ENCODE peak calls at places on chromosomes 12 and 14, in seven cellular contexts. K is B cell; Z is GM04504; Y is epithelial cell of esophagus; D is activated CD4-positive, CD25-positive, alpha-beta regulatory T cell treated with anti-CD3 and anti-CD28 coated beads, Interleukin-2, amount 50 U/mL, for 72 hours; I is fibroblast of mammary gland; E is substantia nigra. L is an unnamed sample.
A peak's percentile ranks its signal among the peaks of the same experiment; 100 is the strongest.

GRCh38 chr12:87818416-87818815 is 210.8 kb downstream of the C12orf50 start:
- DNase-seq in K (no peak), Y (no peak), E (no peak), D (no peak), Z (no peak), I (no peak), L (no peak)

GRCh38 chr12:121872546-121873223 is 14.0 kb upstream of the HPD start:
- DNase-seq in E (peak; percentile 13), I (peak; percentile 99), Z (peak; percentile 85), Y (peak; percentile 95), D (no peak), K (no peak), L (no peak)

GRCh38 chr12:51896236-51896635 is 8.3 kb downstream of the ANKRD33 start:
- DNase-seq in E (no peak), K (no peak), D (no peak), I (no peak), Z (no peak), Y (no peak), L (no peak)

GRCh38 chr14:61258985-61259384 is 22.2 kb downstream of the TMEM30B start:
- DNase-seq in I (peak; percentile 51), E (no peak), K (no peak), D (no peak), Y (no peak), Z (peak; percentile 70), L (no peak)

GRCh38 chr14:24943024-24943423 is 106.9 kb downstream of the STXBP6 start:
- DNase-seq in Y (no peak), I (peak; percentile 77), D (no peak), E (no peak), Z (no peak), K (no peak), L (no peak)

GRCh38 chr12:107778383-107779015 is 4.0 kb downstream of the ASCL4 start:
- DNase-seq in E (no peak), K (no peak), D (no peak), Y (no peak), Z (no peak), I (no peak), L (no peak)

GRCh38 chr12:85688837-85689236 is 147.4 kb downstream of the RASSF9 start:
- DNase-seq in I (no peak), Y (no peak), E (no peak), K (no peak), D (no peak), Z (no peak), L (no peak)

GRCh38 chr12:116370886-116371580 is 93.5 kb upstream of the MED13L start:
- DNase-seq in Y (no peak), K (no peak), I (no peak), D (no peak), E (no peak), Z (no peak), L (no peak)

GRCh38 chr12:111887916-111888745 is 46.1 kb downstream of the MAPKAPK5 start:
- DNase-seq in Y (no peak), K (no peak), D (no peak), E (peak; percentile 2), Z (no peak), I (no peak), L (no peak)

GRCh38 chr14:69637503-69638030 is 26.2 kb downstream of the SUSD6 start:
- DNase-seq in D (no peak), I (no peak), Y (no peak), E (no peak), K (no peak), Z (no peak), L (no peak)

GRCh38 chr12:23084236-23084995 is 459.4 kb downstream of the ETNK1 start:
- DNase-seq in E (no peak), K (no peak), I (peak; percentile 99), Z (peak; percentile 0), D (no peak), Y (peak; percentile 99), L (no peak)

GRCh38 chr12:14618990-14619389 is 51.3 kb upstream of the PLBD1 start:
- DNase-seq in Y (peak; percentile 55), D (no peak), E (no peak), K (peak; percentile 26), I (peak; percentile 47), Z (peak; percentile 3), L (no peak)

GRCh38 chr14:96176275-96176674 is 28.4 kb upstream of the BDKRB2 start:
- DNase-seq in I (peak; percentile 89), Y (no peak), D (no peak), K (no peak), E (no peak), Z (peak; percentile 60), L (no peak)

GRCh38 chr14:55599250-55599879 is 19.4 kb downstream of the KTN1 start:
- DNase-seq in Z (no peak), K (no peak), Y (peak; percentile 79), D (no peak), E (no peak), I (no peak), L (no peak)

GRCh38 chr12:19369691-19370148 is 69.6 kb upstream of the AEBP2 start:
- DNase-seq in I (peak; percentile 75), E (no peak), K (no peak), D (no peak), Z (no peak), Y (peak; percentile 16), L (no peak)

GRCh38 chr12:114681149-114681849 is 2.7 kb downstream of the TBX3 start:
- DNase-seq in K (no peak), Y (no peak), I (peak; percentile 49), D (no peak), Z (no peak), E (no peak), L (no peak)

GRCh38 chr12:124823272-124823970 is 40.2 kb downstream of the SCARB1 start:
- DNase-seq in K (no peak), E (no peak), Z (no peak), D (no peak), Y (no peak), I (no peak), L (no peak)

GRCh38 chr12:123083661-123084571 is 67.0 kb downstream of the PITPNM2 start:
- DNase-seq in K (peak; percentile 58), Y (no peak), Z (no peak), I (no peak), D (no peak), E (no peak), L (no peak)

GRCh38 chr14:78863143-78863542 is 693.0 kb downstream of the NRXN3 start:
- DNase-seq in E (no peak), Z (peak; percentile 6), D (no peak), I (peak; percentile 51), K (no peak), Y (peak; percentile 60), L (peak; percentile 13)

GRCh38 chr12:90027041-90027440 is 318.4 kb upstream of the ATP2B1 start:
- DNase-seq in Z (no peak), D (no peak), E (no peak), Y (no peak), K (no peak), I (no peak), L (no peak)

GRCh38 chr14:39268393-39268792 is 34.7 kb downstream of the MIA2 start:
- DNase-seq in Y (peak; percentile 13), Z (no peak), E (no peak), K (peak; percentile 10), I (peak; percentile 32), D (no peak), L (no peak)

GRCh38 chr14:96148631-96149030 is 56.0 kb upstream of the BDKRB2 start:
- DNase-seq in D (no peak), K (no peak), Z (no peak), E (no peak), Y (no peak), I (no peak), L (no peak)

GRCh38 chr12:123732251-123732650 is 20.1 kb downstream of the ATP6V0A2 start:
- DNase-seq in Y (no peak), I (no peak), E (no peak), D (no peak), K (no peak), Z (no peak), L (no peak)

GRCh38 chr12:116520801-116521471 is 38.2 kb upstream of the MAP1LC3B2 start:
- DNase-seq in Y (peak; percentile 67), K (peak; percentile 34), E (no peak), I (peak; percentile 41), Z (peak; percentile 74), D (no peak), L (no peak)

GRCh38 chr14:66396165-66396564 is 90.0 kb upstream of the CCDC196 start:
- DNase-seq in E (no peak), Y (no peak), I (no peak), K (no peak), D (no peak), Z (no peak), L (no peak)

GRCh38 chr14:20830831-20831230 is 28.2 kb upstream of the RNASE1 start:
- DNase-seq in Z (no peak), D (no peak), Y (no peak), I (no peak), E (no peak), K (no peak), L (no peak)

GRCh38 chr14:68124885-68125731 is 305.5 kb downstream of the RAD51B start:
- DNase-seq in I (peak; percentile 66), D (no peak), K (no peak), Y (peak; percentile 87), E (no peak), Z (peak; percentile 59), L (no peak)

L was measured in GM13976.